ENCODE peak calls at places on chromosomes 1 and 21, in six cellular contexts. D, S, U, Y, L and R are unnamed samples.

GRCh38 chr21:33203371-33203724 is 26.4 kb upstream of the IFNAR2 start:
- DNase-seq in U (no peak), D (no peak), Y (no peak), L (no peak), S (no peak), R (no peak)

GRCh38 chr1:227416156-227416865 is 98.0 kb upstream of the CDC42BPA start:
- DNase-seq in S (peak), Y (no peak), L (no peak), U (no peak), D (peak), R (no peak)

GRCh38 chr21:33099131-33099530 is 29.2 kb downstream of the OLIG1 start:
- DNase-seq in L (no peak), Y (no peak), D (no peak), S (no peak), U (no peak), R (no peak)

GRCh38 chr1:149846600-149847466 is 52.5 kb upstream of the BOLA1 start:
- DNase-seq in D (no peak), Y (no peak), L (no peak), U (no peak), S (no peak), R (no peak)

GRCh38 chr1:179984101-179984500 is 29.5 kb downstream of the CEP350 start:
- DNase-seq in S (no peak), U (no peak), Y (no peak), D (no peak), L (no peak), R (no peak)

GRCh38 chr1:19623523-19623922 is 20.6 kb upstream of the NBL1 start:
- DNase-seq in Y (no peak), D (no peak), S (peak), U (no peak), L (no peak), R (no peak)

GRCh38 chr1:169809370-169810095 is 14.8 kb upstream of the METTL18 start:
- DNase-seq in S (peak), Y (no peak), L (no peak), D (peak), U (peak), R (peak)

GRCh38 chr1:185317886-185318310 is 855 bp upstream of the IVNS1ABP start:
- DNase-seq in Y (no peak), D (peak), S (no peak), L (no peak), U (peak), R (no peak)

GRCh38 chr1:244948416-244948815 is 84.1 kb upstream of the HNRNPU start:
- DNase-seq in Y (no peak), L (no peak), U (no peak), D (no peak), S (no peak), R (no peak)

GRCh38 chr1:15236226-15237145 is 10.5 kb upstream of the FHAD1 start:
- DNase-seq in D (no peak), U (no peak), Y (peak), L (no peak), S (peak), R (no peak)

GRCh38 chr21:42580076-42580792 is 66.6 kb downstream of the SLC37A1 start:
- DNase-seq in L (no peak), U (no peak), S (no peak), Y (no peak), D (no peak), R (no peak)

GRCh38 chr1:37919277-37919676 is 27.6 kb downstream of the INPP5B start:
- DNase-seq in L (no peak), D (peak), Y (no peak), S (peak), U (no peak), R (peak)

GRCh38 chr1:8004803-8005573 is 21.1 kb downstream of the ERRFI1 start:
- DNase-seq in S (peak), U (no peak), Y (no peak), L (peak), D (peak), R (peak)

GRCh38 chr1:165644064-165644735 is 13.2 kb downstream of the MGST3 start:
- DNase-seq in Y (no peak), U (no peak), L (no peak), S (peak), D (no peak), R (no peak)

GRCh38 chr21:36647279-36648093 is 51.4 kb upstream of the SIM2 start:
- DNase-seq in U (no peak), D (peak), L (no peak), Y (no peak), S (peak), R (peak)

GRCh38 chr1:31588751-31589515 is 12.6 kb downstream of the TINAGL1 start:
- DNase-seq in S (no peak), Y (peak), D (no peak), L (no peak), U (no peak), R (no peak)

GRCh38 chr1:223670458-223671159 is 5.1 kb upstream of the CAPN8 start:
- DNase-seq in L (no peak), Y (no peak), D (peak), S (peak), U (peak), R (peak)

GRCh38 chr1:156064615-156065014 is 3.7 kb downstream of the RAB25 start:
- DNase-seq in Y (no peak), L (no peak), S (no peak), D (no peak), U (no peak), R (no peak)

GRCh38 chr1:196877964-196878363 is 9.9 kb upstream of the CFHR4 start:
- DNase-seq in Y (no peak), U (no peak), L (peak), S (no peak), D (peak), R (peak)